ENCODE peak calls at places on chromosomes 4 and X, in four cellular contexts. Q, W, Z and G are unnamed samples.

GRCh38 chr4:71293705-71294104 is 45.1 kb upstream of the SLC4A4 start:
- DNase-seq in Z (no peak), W (no peak), Q (no peak), G (peak; percentile 46)

GRCh38 chr4:1496116-1496642 is 89.9 kb upstream of the NKX1-1 start:
- DNase-seq in Q (no peak), Z (no peak), W (no peak), G (no peak)

GRCh38 chrX:12779534-12779933 is 11.7 kb upstream of the PRPS2 start:
- DNase-seq in Z (no peak), W (no peak), Q (no peak), G (no peak)

GRCh38 chr4:107838138-107838618 is 13.4 kb downstream of the SGMS2 start:
- DNase-seq in Q (no peak), Z (no peak), W (no peak), G (no peak)

GRCh38 chr4:184461711-184462110 is 12.6 kb downstream of the IRF2 start:
- DNase-seq in Z (no peak), Q (no peak), W (no peak), G (no peak)

GRCh38 chr4:98341309-98341708 is 80.1 kb downstream of the RAP1GDS1 start:
- DNase-seq in Z (no peak), Q (no peak), W (no peak), G (peak; percentile 17)

GRCh38 chr4:128225148-128225547 is 62.5 kb downstream of the PGRMC2 start:
- DNase-seq in Z (no peak), Q (no peak), W (no peak), G (no peak)

GRCh38 chr4:111027526-111027925 is 404.6 kb upstream of the PITX2 start:
- DNase-seq in Z (peak; percentile 94), Q (no peak), W (no peak), G (peak; percentile 85)

GRCh38 chr4:4866833-4867744 is 7.6 kb downstream of the MSX1 start:
- DNase-seq in Q (no peak), Z (no peak), W (no peak), G (no peak)

GRCh38 chr4:94577136-94577535 is 125.4 kb downstream of the PDLIM5 start:
- DNase-seq in Z (peak; percentile 48), Q (peak; percentile 15), W (peak; percentile 37), G (no peak)

GRCh38 chrX:121851033-121851432 is 803.6 kb downstream of the GLUD2 start:
- DNase-seq in W (no peak), Z (no peak), Q (no peak), G (no peak)

GRCh38 chrX:104721854-104722253 is 155.9 kb downstream of the IL1RAPL2 start:
- DNase-seq in Z (no peak), W (no peak), Q (no peak), G (no peak)

GRCh38 chrX:283115-283845 is 2.1 kb downstream of the PLCXD1 start:
- DNase-seq in Z (peak; percentile 35), Q (peak; percentile 92), W (peak; percentile 89), G (peak; percentile 38)

GRCh38 chrX:129360175-129360574 is 163.1 kb downstream of the SMARCA1 start:
- DNase-seq in W (no peak), Q (peak; percentile 29), Z (no peak), G (no peak)

GRCh38 chr4:17152941-17153340 is 254.5 kb upstream of the LDB2 start:
- DNase-seq in Q (no peak), W (no peak), Z (no peak), G (no peak)

GRCh38 chr4:3845094-3845743 is 79.0 kb downstream of the ADRA2C start:
- DNase-seq in W (no peak), Q (no peak), Z (no peak), G (no peak)